ENCODE peak calls at places on chromosome 13, in seven cellular contexts. F is CD8-positive, alpha-beta memory T cell; R is H1; X is adrenal gland; M is right atrium auricular region; O is tibial nerve; I is CD8-positive, alpha-beta T cell. G is an unnamed sample. For H3K4me1, the result is how much of the 10 kb centered on the place peaks cover.

GRCh38 chr13:40043759-40044158 is 388.3 kb downstream of the COG6 start:
- DNase-seq in I (no peak), R (no peak), F (no peak), X (no peak), O (no peak), M (no peak), G (no peak)

GRCh38 chr13:77333521-77334083 is 6.7 kb upstream of the MYCBP2 start:
- DNase-seq in I (no peak), O (no peak), R (no peak), X (no peak), F (no peak), M (no peak), G (no peak)

GRCh38 chr13:106182404-106182803 is 353.1 kb downstream of the EFNB2 start:
- DNase-seq in M (no peak), R (no peak), X (no peak), O (no peak), I (no peak), F (no peak), G (no peak)

GRCh38 chr13:28409648-28410047 is 85.3 kb downstream of the FLT1 start:
- DNase-seq in X (no peak), O (no peak), R (no peak), M (no peak), F (no peak), I (no peak), G (no peak)

GRCh38 chr13:46535002-46535401 is 18.0 kb upstream of the LRCH1 start:
- DNase-seq in I (no peak), F (no peak), M (no peak), O (no peak), X (no peak), R (no peak), G (no peak)

GRCh38 chr13:48678316-48678715 is 24.6 kb downstream of the CYSLTR2 start:
- DNase-seq in F (no peak), M (no peak), O (no peak), X (no peak), I (no peak), R (no peak), G (no peak)

GRCh38 chr13:29067306-29067945 is 247.3 kb downstream of the MTUS2 start:
- DNase-seq in R (no peak), M (no peak), O (no peak), F (no peak), X (no peak), I (no peak), G (no peak)

GRCh38 chr13:23960566-23961156 is 63.4 kb upstream of the C1QTNF9B start:
- DNase-seq in X (no peak), O (no peak), M (no peak), R (no peak), F (no peak), I (no peak), G (peak)

GRCh38 chr13:51269039-51269438 is 46.8 kb downstream of the FAM124A start:
- DNase-seq in F (no peak), M (no peak), X (no peak), I (no peak), R (no peak), O (no peak), G (no peak)

GRCh38 chr13:111924676-111925075 is 142.3 kb upstream of the SOX1 start:
- DNase-seq in O (no peak), R (no peak), X (no peak), M (no peak), F (no peak), I (no peak), G (no peak)

GRCh38 chr13:52842440-52842839 is 6.0 kb downstream of the PCDH8 start:
- DNase-seq in O (no peak), M (no peak), R (no peak), X (no peak), F (no peak), I (no peak), G (no peak)
- H3K4me1 ChIP-seq in O (under half), M (under half), R (under half), X (under half), F (under half), I (under half), G (under half)

GRCh38 chr13:41458939-41459753 is 1.8 kb downstream of the RGCC start:
- DNase-seq in O (no peak), I (peak), M (no peak), X (peak), F (peak), R (peak), G (peak)

GRCh38 chr13:41456768-41457588 is at the start of gene RGCC:
- DNase-seq in F (peak), R (peak), M (peak), O (peak), I (peak), X (peak), G (peak)

GRCh38 chr13:41458187-41458938 is 1.0 kb downstream of the RGCC start:
- DNase-seq in R (peak), X (peak), O (no peak), M (no peak), I (peak), F (peak), G (peak)

GRCh38 chr13:41455725-41456419 is 1.5 kb upstream of the RGCC start:
- DNase-seq in I (no peak), X (no peak), M (no peak), F (no peak), O (no peak), R (no peak), G (peak)

DNA sequence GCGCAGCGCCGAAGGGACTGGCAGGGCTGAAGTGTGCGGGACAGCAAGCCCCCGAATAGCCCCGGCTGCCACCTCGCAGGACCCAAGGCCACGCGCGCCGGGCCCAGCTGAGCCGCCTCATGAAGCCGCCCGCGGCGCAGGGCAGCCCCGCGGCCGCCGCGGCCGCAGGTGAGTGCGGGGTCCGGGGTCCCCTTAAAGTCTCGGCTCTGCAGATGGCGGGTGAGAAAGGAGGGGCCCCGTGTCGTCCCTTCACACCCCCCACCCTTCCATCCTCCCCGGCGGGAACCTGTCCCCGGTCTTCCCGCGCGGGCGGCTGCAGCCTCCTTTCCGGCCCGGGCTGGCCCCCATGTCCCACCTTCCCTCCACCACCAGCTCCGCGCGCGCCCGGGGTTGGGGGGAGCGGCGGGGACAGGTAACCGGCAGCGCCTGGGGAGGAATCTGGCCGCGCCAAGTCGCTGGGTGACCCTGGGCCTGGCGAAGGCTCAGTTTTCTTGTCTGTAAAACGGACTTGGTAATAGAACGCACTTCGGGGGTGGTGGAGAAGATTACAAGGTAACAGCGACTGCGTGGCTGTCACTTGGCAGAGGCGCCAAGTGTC is 338 bp downstream of the RGCC start:
- DNase-seq in R (peak), I (peak), O (no peak), M (no peak), F (peak), X (no peak), G (no peak)
- H3K4me1 ChIP-seq in R (under half), I (under half), O (under half), M (under half), F (under half), X (under half), G (under half)

DNA sequence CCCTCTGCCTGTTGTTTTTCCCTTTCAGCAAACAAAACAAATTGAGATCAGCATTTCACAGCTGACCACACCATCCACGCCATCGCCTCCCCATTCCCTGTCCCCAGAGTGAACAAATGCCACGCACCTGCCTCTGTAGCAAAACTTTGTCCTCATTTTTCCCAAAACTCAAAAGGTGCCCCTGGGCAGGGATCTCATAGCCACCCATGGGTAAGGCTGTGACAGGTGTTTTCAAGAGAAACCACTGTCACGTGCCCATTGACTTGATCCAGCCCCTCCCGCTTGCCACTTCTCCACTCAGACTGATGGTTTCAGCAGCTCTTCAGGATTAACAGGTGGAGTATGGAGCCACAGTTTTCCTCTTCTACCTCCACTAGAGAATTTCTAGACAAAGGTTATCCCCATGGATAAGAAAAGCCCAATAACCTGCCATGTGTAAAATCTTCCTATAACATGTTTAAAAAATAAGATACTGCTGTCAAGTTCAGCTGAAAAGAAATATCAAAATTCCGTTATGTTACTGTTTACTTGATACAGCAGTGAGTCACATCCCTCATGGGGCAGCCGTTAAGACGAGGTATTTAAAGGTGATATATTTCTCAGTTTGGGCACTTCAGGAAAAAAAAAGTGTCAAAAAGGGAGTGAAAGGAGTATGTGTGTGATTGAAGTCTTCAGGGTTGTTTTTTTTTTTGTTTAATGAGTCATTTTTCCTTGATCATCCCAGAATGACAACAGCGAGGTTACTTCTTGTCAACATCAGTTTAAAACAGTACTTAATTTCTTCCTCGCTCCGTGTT is 63.5 kb upstream of the GPR183 start:
- DNase-seq in R (no peak), X (no peak), O (no peak), I (peak), M (peak), F (no peak), G (no peak)
- H3K4me1 ChIP-seq in R (under half), X (under half), O (under half), I (half or more), M (under half), F (half or more), G (half or more)

GRCh38 chr13:27171244-27171829 is at the start of gene USP12:
- DNase-seq in X (peak), R (peak), O (no peak), I (peak), M (no peak), F (peak), G (no peak)

GRCh38 chr13:27170521-27171243 is 929 bp downstream of the USP12 start:
- DNase-seq in R (peak), X (peak), I (peak), F (peak), O (no peak), M (no peak), G (peak)

GRCh38 chr13:27170221-27170520 is 1.4 kb downstream of the USP12 start:
- DNase-seq in M (no peak), O (no peak), R (no peak), I (no peak), F (no peak), X (no peak), G (no peak)

GRCh38 chr13:27168086-27168485 is 3.5 kb downstream of the USP12 start:
- DNase-seq in R (no peak), X (no peak), F (no peak), O (no peak), M (no peak), I (no peak), G (no peak)

GRCh38 chr13:27168870-27169525 is 2.6 kb downstream of the USP12 start:
- DNase-seq in M (no peak), O (no peak), F (no peak), R (no peak), X (no peak), I (no peak), G (no peak)
- H3K4me1 ChIP-seq in M (under half), O (half or more), F (under half), R (under half), X (under half), I (under half), G (under half)

GRCh38 chr13:114046447-114046846 is 72.6 kb upstream of the C13orf46 start:
- DNase-seq in X (no peak), F (no peak), O (no peak), M (no peak), I (no peak), R (no peak), G (no peak)

GRCh38 chr13:114049626-114050101 is 75.8 kb upstream of the C13orf46 start:
- DNase-seq in I (no peak), R (no peak), F (no peak), X (no peak), M (no peak), O (no peak), G (no peak)

GRCh38 chr13:114049026-114049425 is 75.2 kb upstream of the C13orf46 start:
- DNase-seq in O (no peak), R (no peak), M (no peak), F (no peak), I (peak), X (no peak), G (peak)

GRCh38 chr13:114047358-114047881 is 73.5 kb upstream of the C13orf46 start:
- DNase-seq in X (no peak), F (no peak), M (no peak), O (no peak), R (no peak), I (no peak), G (no peak)

GRCh38 chr13:114048463-114048862 is 74.6 kb upstream of the C13orf46 start:
- DNase-seq in I (no peak), F (no peak), X (no peak), M (no peak), O (no peak), R (no peak), G (no peak)
- H3K4me1 ChIP-seq in I (half or more), F (half or more), X (under half), M (under half), O (under half), R (under half), G (under half)

GRCh38 chr13:21011378-21011777 is 50.0 kb downstream of the LATS2 start:
- DNase-seq in O (no peak), X (no peak), M (no peak), I (no peak), F (no peak), R (no peak), G (no peak)
- H3K4me1 ChIP-seq in O (half or more), X (half or more), M (half or more), I (under half), F (under half), R (under half), G (under half)

GRCh38 chr13:38361551-38362262 is 12.1 kb downstream of the UFM1 start:
- DNase-seq in I (no peak), O (no peak), X (no peak), F (no peak), M (no peak), R (no peak), G (no peak)
- H3K4me1 ChIP-seq in I (under half), O (under half), X (under half), F (under half), M (under half), R (under half), G (under half)

DNA sequence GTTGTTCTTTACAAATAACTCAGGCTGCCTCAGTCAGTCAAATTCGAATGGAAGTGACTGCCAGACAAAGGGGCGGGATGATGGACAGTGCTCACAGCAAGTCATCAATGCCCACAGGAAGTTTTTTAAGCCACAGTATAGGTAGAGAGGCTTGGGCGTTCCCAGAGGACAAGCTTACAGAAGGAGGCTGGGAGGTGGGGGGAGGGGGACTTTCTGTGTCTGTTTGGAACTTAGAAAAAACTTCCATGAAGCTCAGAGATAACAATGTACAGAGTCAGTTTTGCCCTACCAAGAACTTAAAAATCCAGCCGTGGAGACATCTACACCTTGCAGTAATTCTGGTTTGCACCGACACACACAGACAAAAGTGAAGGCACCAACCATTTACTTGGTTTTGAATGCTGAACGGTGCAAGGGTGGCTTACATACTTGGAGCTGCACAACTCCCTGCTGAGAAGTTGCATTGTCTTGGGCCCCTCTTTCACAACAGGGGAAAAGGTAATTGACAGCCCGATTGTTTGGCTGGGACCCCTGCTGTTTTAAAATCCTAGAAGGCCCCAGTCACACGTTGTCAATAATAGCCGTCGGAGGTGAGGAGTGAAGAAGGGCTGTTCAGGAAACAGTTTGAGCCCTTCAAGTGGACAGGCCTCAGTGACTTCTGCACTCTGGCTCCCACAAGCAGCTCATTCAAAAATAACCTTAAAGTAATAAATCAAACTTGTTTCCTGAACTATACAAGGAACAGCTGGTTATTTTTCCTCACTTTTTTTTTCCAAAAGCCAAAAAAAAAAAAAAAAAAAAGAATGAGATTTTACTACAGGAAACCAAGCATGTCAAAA is 18.8 kb upstream of the SPRY2 start:
- DNase-seq in I (no peak), O (no peak), X (no peak), M (no peak), F (no peak), R (peak), G (no peak)
- H3K4me1 ChIP-seq in I (under half), O (under half), X (under half), M (under half), F (under half), R (under half), G (under half)

G was measured in CD4-positive, CD25-positive, alpha-beta regulatory T cell.